ENCODE peak calls at places on chromosomes 1 and 21, in five cellular contexts. W is cardiac muscle cell; S is right atrium auricular region; O is fibroblast of lung; R is naive thymus-derived CD4-positive, alpha-beta T cell. M is an unnamed sample. For H3K4me1, the result is how much of the 10 kb centered on the place peaks cover.

GRCh38 chr1:221778535-221779142 is 36.8 kb upstream of the DUSP10 start:
- DNase-seq in W (no peak), S (no peak), O (no peak), R (peak), M (no peak)

GRCh38 chr1:246624091-246624490 is 57.8 kb downstream of the CNST start:
- DNase-seq in W (no peak), S (no peak), O (no peak), R (no peak), M (no peak)

GRCh38 chr1:206872139-206872538 is 6.7 kb downstream of the IL20 start:
- DNase-seq in W (peak), S (no peak), O (no peak), R (no peak), M (no peak)

GRCh38 chr1:76279387-76279748 is 204.8 kb downstream of the ST6GALNAC3 start:
- DNase-seq in W (peak), S (no peak), O (no peak), R (no peak), M (no peak)

GRCh38 chr21:36065497-36066036 is 4.3 kb upstream of the CBR1 start:
- DNase-seq in W (no peak), S (no peak), O (peak), R (no peak), M (no peak)

GRCh38 chr21:14766241-14766640 is 220.1 kb upstream of the SAMSN1 start:
- DNase-seq in W (no peak), S (no peak), O (no peak), R (no peak), M (peak)

GRCh38 chr1:77509051-77509492 is 173.4 kb downstream of the ZZZ3 start:
- DNase-seq in W (no peak), S (no peak), O (no peak), R (no peak), M (no peak)

GRCh38 chr1:25106352-25106751 is 126.0 kb downstream of the SYF2 start:
- DNase-seq in W (no peak), S (no peak), O (no peak), R (no peak), M (no peak)

GRCh38 chr1:85334962-85335361 is 58.5 kb upstream of the BCL10 start:
- DNase-seq in W (no peak), S (no peak), O (peak), R (no peak), M (no peak)

GRCh38 chr1:11934295-11935039 is at the start of gene PLOD1:
- DNase-seq in W (peak), S (peak), O (peak), R (peak), M (no peak)

GRCh38 chr1:108860190-108860907 is 3.5 kb upstream of the AKNAD1 start:
- DNase-seq in W (no peak), S (no peak), O (no peak), R (no peak), M (no peak)

GRCh38 chr1:108858541-108858940 is 1.6 kb upstream of the AKNAD1 start:
- DNase-seq in W (no peak), S (no peak), O (peak), R (no peak), M (no peak)

GRCh38 chr1:108852541-108852940 is 4.4 kb downstream of the AKNAD1 start:
- DNase-seq in W (no peak), S (no peak), O (peak), R (no peak), M (no peak)

GRCh38 chr1:108854226-108855019 is 2.5 kb downstream of the AKNAD1 start:
- DNase-seq in W (no peak), S (no peak), O (peak), R (no peak), M (no peak)

GRCh38 chr1:108856994-108857393 is at the start of gene AKNAD1:
- DNase-seq in W (no peak), S (no peak), O (no peak), R (no peak), M (no peak)
- H3K27ac ChIP-seq in W (no peak), S (no peak), O (no peak), R (no peak), M (no peak)

DNA sequence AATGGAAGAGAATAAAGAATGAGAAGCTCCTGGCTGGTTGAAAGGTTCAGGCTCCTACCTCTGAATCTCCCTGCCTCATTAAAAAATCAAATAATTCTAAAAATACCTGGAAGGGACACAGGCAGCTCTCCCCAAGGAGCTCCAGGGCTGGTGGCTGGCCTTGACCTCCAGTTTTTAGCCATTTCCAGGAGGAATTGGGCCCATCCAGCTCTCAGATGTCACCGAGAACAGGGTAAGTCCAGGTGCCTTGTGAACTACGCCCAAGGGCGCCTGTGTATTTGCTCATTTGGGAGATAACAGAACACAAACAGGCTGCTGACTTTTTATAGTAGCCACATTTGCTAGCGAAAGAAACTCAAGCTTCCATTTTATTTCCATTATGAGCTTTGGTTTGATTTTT is 321.0 kb upstream of the C1orf174 start:
- DNase-seq in W (no peak), S (no peak), O (no peak), R (no peak), M (no peak)
- H3K4me3 ChIP-seq in W (no peak), S (no peak), O (no peak), R (no peak), M (no peak)

GRCh38 chr1:173444757-173445156 is 32.4 kb upstream of the PRDX6 start:
- DNase-seq in W (no peak), S (no peak), O (no peak), R (peak), M (no peak)
- H3K4me1 ChIP-seq in W (under half), S (under half), O (under half), R (under half), M (under half)

DNA sequence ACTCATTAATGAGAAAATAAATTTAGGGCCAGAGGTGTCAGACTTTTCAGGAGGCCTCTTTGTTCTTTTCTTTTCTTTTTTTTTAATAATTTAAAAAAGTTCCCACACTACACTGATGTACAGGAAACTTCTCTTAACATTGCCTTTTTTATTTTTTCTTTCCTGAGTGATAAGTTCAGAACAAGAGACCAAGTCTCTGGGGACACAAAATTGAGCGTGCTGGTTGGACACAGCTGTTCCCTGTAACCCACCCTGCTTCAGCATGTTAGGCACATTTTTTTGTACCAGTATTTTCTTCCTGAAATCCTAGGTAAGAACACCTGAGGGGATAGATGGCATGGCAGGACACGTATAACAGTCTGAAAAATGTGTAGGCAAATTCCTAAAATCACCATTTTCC is 50.1 kb downstream of the PBX1 start:
- DNase-seq in W (no peak), S (no peak), O (no peak), R (no peak), M (no peak)
- H3K27ac ChIP-seq in W (no peak), S (peak), O (no peak), R (no peak), M (no peak)

DNA sequence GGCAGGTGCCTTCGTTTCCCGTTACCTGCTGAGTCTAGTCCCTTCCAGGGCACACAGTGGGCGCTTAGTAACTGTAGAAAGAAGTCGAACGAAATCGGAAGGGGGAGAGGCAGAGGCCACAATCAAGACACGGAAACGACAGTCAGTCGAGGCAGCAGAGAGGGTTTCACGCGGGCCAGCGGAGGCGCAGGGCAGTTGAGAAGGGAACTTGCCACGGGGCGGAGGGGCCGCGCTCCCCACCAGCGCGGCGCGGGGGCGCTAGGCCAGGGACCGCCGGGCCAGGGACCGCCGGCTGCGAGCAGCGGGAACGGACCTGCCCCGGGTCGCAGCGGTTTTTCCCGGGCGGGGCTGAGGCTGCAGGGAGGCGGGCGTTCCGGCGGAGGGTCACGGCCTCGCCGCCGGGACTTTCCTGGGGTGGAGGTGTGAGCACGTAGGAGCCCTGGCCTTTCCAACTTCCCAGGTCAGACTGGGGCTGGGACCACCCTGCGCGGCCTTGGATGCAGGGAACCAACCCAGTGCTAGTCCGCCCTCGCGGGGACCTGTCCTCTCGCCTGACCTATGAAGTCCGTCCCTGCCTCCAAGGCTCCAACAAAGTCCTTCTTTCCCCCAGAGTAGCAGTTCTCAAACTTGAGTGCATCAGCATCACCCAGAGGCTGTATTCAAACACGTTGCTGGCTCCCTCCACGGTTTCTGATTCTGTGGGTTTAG is 150.1 kb upstream of the FGGY start:
- DNase-seq in W (peak), S (no peak), O (peak), R (peak), M (no peak)
- H3K4me3 ChIP-seq in W (peak), S (peak), O (peak), R (peak), M (peak)

DNA sequence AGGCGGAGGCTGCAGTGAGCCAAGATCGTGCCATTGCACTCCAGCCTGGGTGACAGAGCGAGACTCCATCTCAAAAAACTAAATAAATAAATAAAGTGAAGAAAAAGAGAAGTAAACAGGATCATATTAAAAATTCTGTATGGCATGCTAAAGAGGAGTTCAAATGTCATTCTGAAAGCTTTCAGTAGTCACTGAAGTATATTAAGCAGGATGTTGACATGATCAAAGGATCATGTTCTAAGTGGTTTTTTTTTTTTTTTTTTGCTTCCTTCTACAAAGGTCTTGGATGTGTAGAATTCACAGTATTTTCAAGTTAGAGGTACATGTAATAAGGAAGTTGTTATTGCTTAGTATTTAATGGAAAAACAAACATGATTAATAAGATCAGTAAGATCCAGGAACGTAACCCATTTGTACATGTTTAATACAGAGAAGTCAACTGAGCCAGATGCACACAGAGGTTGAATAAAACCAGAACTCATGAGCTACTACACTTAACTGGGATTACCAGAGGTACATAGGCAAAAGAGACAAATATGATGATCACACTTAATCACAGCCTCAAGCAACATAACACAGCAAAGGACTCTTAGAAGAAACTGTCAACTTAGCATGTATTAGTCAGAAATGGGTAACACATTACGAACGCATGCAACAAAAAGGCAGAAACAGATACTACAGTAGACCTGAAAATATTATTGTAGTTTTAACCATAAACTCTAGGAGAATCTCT is 12.2 kb downstream of the CDC42BPA start:
- DNase-seq in W (no peak), S (no peak), O (no peak), R (peak), M (no peak)
- H3K4me1 ChIP-seq in W (under half), S (under half), O (under half), R (under half), M (under half)

DNA sequence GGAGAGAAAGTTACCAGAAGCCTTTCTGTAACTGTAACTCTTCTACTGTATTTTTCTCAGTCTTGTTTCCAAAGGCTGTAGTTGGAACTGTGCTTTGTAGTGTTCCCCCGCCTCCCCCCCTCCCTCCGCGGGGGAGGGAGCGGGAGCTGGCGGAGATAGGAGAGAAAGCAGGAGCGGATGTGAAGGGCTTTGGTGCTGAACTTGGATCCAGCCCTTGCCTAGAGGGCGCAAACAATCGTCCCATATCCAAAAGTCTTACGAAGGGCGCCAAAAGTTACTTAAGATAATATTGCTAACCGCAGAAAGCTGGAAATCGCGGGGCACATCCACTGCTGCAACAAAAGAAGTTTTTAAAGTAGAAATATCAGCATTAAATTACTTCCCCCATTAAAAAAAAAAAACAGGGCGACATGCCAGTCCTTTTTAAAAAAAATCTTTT is 2.4 kb upstream of the NFIA start:
- DNase-seq in W (peak), S (peak), O (peak), R (no peak), M (no peak)
- H3K27ac ChIP-seq in W (peak), S (peak), O (peak), R (peak), M (no peak)

DNA sequence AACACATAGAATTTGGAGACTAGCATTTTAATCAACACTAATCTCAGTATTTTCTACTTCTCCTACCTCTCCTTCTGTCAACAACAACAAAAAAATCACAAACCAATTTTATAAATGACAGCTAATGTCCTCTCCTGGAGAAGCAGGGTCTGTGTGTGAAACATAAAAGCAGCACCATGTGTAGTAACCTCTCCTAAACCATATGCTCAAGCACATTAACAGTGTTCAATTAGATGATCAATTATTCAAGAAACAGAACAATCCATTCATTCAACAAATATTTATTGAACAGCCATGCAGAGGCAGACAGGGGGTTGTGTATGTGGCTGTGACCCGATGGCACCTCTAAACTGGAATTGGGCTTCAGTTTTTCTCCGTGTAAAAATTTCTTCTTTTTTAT is 482 bp upstream of the FMN2 start:
- DNase-seq in W (no peak), S (no peak), O (no peak), R (no peak), M (no peak)
- H3K4me3 ChIP-seq in W (peak), S (no peak), O (peak), R (no peak), M (peak)

GRCh38 chr1:166843322-166843721 is 4.0 kb downstream of the POGK start:
- DNase-seq in W (no peak), S (no peak), O (no peak), R (no peak), M (no peak)
- H3K4me1 ChIP-seq in W (under half), S (under half), O (under half), R (under half), M (under half)

GRCh38 chr21:37688952-37689659 is 227.2 kb downstream of the KCNJ6 start:
- DNase-seq in W (no peak), S (no peak), O (no peak), R (no peak), M (no peak)
- H3K27ac ChIP-seq in W (no peak), S (no peak), O (no peak), R (no peak), M (no peak)